ENCODE peak calls at places on chromosomes 4 and X, in nine cellular contexts. C is foreskin keratinocyte; F is aorta; E is keratinocyte; R is CD8-positive, alpha-beta memory T cell; X is ovary; T is gastrocnemius medialis; Q is testis; N is sigmoid colon. O is an unnamed sample.
A peak's percentile ranks its signal among the peaks of the same experiment; 100 is the strongest.

GRCh38 chrX:121931567-121931966 is 884.2 kb downstream of the GLUD2 start:
- DNase-seq in C (no peak), F (no peak), E (no peak), R (no peak), X (no peak), T (no peak), Q (no peak), N (no peak), O (no peak)

GRCh38 chr4:74654230-74654681 is 140.1 kb downstream of the BTC start:
- DNase-seq in C (peak; percentile 97), F (no peak), E (peak; percentile 82), R (no peak), X (no peak), T (no peak), Q (no peak), N (no peak), O (no peak)

GRCh38 chr4:149265645-149266044 is 550.0 kb downstream of the IQCM start:
- DNase-seq in C (no peak), F (no peak), E (no peak), R (no peak), X (no peak), T (no peak), Q (no peak), N (no peak), O (no peak)

GRCh38 chrX:24081661-24082154 is 27.0 kb downstream of the EIF2S3 start:
- DNase-seq in C (peak; percentile 49), F (peak; percentile 84), E (no peak), R (peak; percentile 56), X (peak; percentile 55), T (peak; percentile 2), Q (peak; percentile 75), N (peak; percentile 77), O (peak; percentile 43)

GRCh38 chr4:116515959-116516358 is 569.4 kb downstream of the TRAM1L1 start:
- DNase-seq in C (peak; percentile 4), F (no peak), E (no peak), R (no peak), X (no peak), T (no peak), Q (no peak), N (no peak), O (no peak)

GRCh38 chrX:46561931-46562721 is 11.4 kb upstream of the CHST7 start:
- DNase-seq in C (no peak), F (no peak), E (no peak), R (no peak), X (no peak), T (no peak), Q (no peak), N (no peak), O (no peak)

GRCh38 chr4:101528526-101528925 is 181.2 kb upstream of the PPP3CA start:
- DNase-seq in C (no peak), F (no peak), E (no peak), R (no peak), X (no peak), T (no peak), Q (no peak), N (no peak), O (no peak)

GRCh38 chr4:187995322-187996207 is at the start of gene ZFP42:
- DNase-seq in C (peak; percentile 69), F (no peak), E (no peak), R (no peak), X (no peak), T (no peak), Q (no peak), N (no peak), O (no peak)

GRCh38 chrX:79452879-79453278 is 85.7 kb upstream of the ITM2A start:
- DNase-seq in C (no peak), F (no peak), E (no peak), R (no peak), X (peak; percentile 15), T (no peak), Q (no peak), N (no peak), O (no peak)

GRCh38 chr4:181234951-181235350 is 1008.3 kb upstream of the TENM3 start:
- DNase-seq in C (no peak), F (no peak), E (no peak), R (no peak), X (no peak), T (no peak), Q (no peak), N (no peak), O (no peak)

GRCh38 chrX:147351644-147352043 is 537.1 kb upstream of the CXorf51A start:
- DNase-seq in C (no peak), F (no peak), E (no peak), R (no peak), X (no peak), T (no peak), Q (no peak), N (no peak), O (no peak)

GRCh38 chr4:40881851-40882250 is 132.1 kb downstream of the NSUN7 start:
- DNase-seq in C (no peak), F (no peak), E (no peak), R (no peak), X (no peak), T (no peak), Q (no peak), N (no peak), O (no peak)

GRCh38 chrX:123084797-123085196 is 99.3 kb upstream of the GRIA3 start:
- DNase-seq in C (peak; percentile 92), F (no peak), E (no peak), R (no peak), X (no peak), T (no peak), Q (no peak), N (no peak), O (no peak)

GRCh38 chr4:107876096-107876495 is 51.4 kb downstream of the SGMS2 start:
- DNase-seq in C (no peak), F (no peak), E (no peak), R (no peak), X (no peak), T (no peak), Q (no peak), N (no peak), O (no peak)

GRCh38 chr4:184424993-184425758 is 49.2 kb downstream of the IRF2 start:
- DNase-seq in C (peak; percentile 51), F (no peak), E (no peak), R (no peak), X (peak; percentile 45), T (no peak), Q (no peak), N (peak; percentile 80), O (no peak)

GRCh38 chr4:1772869-1773538 is 20.1 kb upstream of the FGFR3 start:
- DNase-seq in C (no peak), F (no peak), E (no peak), R (no peak), X (no peak), T (no peak), Q (no peak), N (no peak), O (no peak)

DNA sequence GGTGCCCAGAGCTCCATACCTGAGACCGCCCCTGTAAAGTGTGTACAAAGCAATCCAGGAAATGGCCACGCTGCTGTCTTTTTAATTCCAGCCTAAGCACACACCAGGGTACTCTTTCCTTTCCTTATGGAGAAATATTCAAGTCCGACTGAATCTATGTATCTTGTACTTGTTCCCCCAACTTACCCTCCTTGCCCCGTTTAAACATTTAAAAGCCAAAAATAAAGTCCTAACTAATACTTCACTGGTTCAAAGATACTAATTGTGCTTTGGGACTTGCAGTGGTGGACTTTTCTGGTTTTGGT is 731 bp upstream of the AMMECR1 start:
- DNase-seq in C (peak; percentile 23), F (no peak), E (no peak), R (no peak), X (no peak), T (no peak), Q (no peak), N (no peak), O (no peak)
- H3K4me1 ChIP-seq in C (peaks cover 15% of the 10 kb centered on the region), F (no peaks in the 10 kb centered on the region), E (peaks cover 4% of the 10 kb centered on the region), R (peaks cover 14% of the 10 kb centered on the region), X (no peaks in the 10 kb centered on the region), T (peaks cover 7% of the 10 kb centered on the region), Q (no peaks in the 10 kb centered on the region), N (peaks cover 11% of the 10 kb centered on the region), O (peaks cover 26% of the 10 kb centered on the region)

DNA sequence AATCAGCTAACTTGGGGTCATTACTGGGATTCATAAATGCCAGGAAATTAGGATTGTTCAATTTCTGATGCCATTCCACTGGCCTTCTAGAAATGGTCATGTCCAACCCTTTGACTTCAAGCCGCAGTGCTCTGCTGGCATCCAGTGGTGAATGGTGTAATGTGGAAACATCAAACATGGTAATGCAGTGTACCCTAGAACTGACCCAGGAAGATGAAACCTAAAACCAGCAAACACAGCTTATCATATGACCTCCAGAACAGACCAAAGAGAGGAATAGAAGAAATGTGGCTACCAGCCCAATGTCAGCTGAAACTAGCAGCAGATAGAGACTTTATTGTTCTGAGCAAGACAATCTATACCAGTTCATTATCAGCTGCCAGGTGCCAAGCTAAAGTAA is 13.8 kb downstream of the CXCL13 start:
- DNase-seq in C (no peak), F (no peak), E (no peak), R (no peak), X (no peak), T (no peak), Q (no peak), N (no peak), O (no peak)
- H3K4me1 ChIP-seq in C (no peaks in the 10 kb centered on the region), F (no peaks in the 10 kb centered on the region), E (no peaks in the 10 kb centered on the region), R (no peaks in the 10 kb centered on the region), X (no peaks in the 10 kb centered on the region), T (no peaks in the 10 kb centered on the region), Q (no peaks in the 10 kb centered on the region), N (no peaks in the 10 kb centered on the region), O (no peaks in the 10 kb centered on the region)

GRCh38 chr4:15322016-15322415 is 105.8 kb upstream of the C1QTNF7 start:
- DNase-seq in C (no peak), F (peak; percentile 60), E (no peak), R (no peak), X (no peak), T (no peak), Q (peak; percentile 22), N (no peak), O (no peak)

GRCh38 chr4:15318621-15319348 is 109.0 kb upstream of the C1QTNF7 start:
- DNase-seq in C (peak; percentile 16), F (no peak), E (no peak), R (no peak), X (no peak), T (no peak), Q (no peak), N (no peak), O (no peak)

GRCh38 chr4:15320116-15320515 is 107.7 kb upstream of the C1QTNF7 start:
- DNase-seq in C (no peak), F (no peak), E (no peak), R (no peak), X (no peak), T (no peak), Q (no peak), N (no peak), O (no peak)

GRCh38 chr4:15314974-15315373 is 112.9 kb upstream of the C1QTNF7 start:
- DNase-seq in C (peak; percentile 7), F (no peak), E (no peak), R (no peak), X (no peak), T (no peak), Q (no peak), N (no peak), O (no peak)

GRCh38 chr4:15317246-15317645 is 110.6 kb upstream of the C1QTNF7 start:
- DNase-seq in C (peak; percentile 48), F (no peak), E (no peak), R (no peak), X (no peak), T (no peak), Q (no peak), N (no peak), O (no peak)
- H3K4me1 ChIP-seq in C (no peaks in the 10 kb centered on the region), F (peaks cover 7% of the 10 kb centered on the region), E (no peaks in the 10 kb centered on the region), R (no peaks in the 10 kb centered on the region), X (no peaks in the 10 kb centered on the region), T (no peaks in the 10 kb centered on the region), Q (no peaks in the 10 kb centered on the region), N (peaks cover 4% of the 10 kb centered on the region), O (no peaks in the 10 kb centered on the region)

GRCh38 chr4:8197521-8197920 is 1.6 kb upstream of the SH3TC1 start:
- DNase-seq in C (no peak), F (no peak), E (no peak), R (no peak), X (no peak), T (no peak), Q (no peak), N (no peak), O (no peak)
- H3K4me1 ChIP-seq in C (peaks cover under 1% of the 10 kb centered on the region), F (no peaks in the 10 kb centered on the region), E (peaks cover 47% of the 10 kb centered on the region), R (peaks cover 41% of the 10 kb centered on the region), X (peaks cover 18% of the 10 kb centered on the region), T (peaks cover 18% of the 10 kb centered on the region), Q (peaks cover 23% of the 10 kb centered on the region), N (peaks cover 24% of the 10 kb centered on the region), O (peaks cover 51% of the 10 kb centered on the region)

O was measured in CD8-positive, alpha-beta T cell.